ENCODE peak calls at places on chromosomes 3 and 15, in six cellular contexts. K, S, M, Q, E and L are unnamed samples.

GRCh38 chr3:127289646-127290575 is 2.1 kb upstream of the PRR20G start:
- DNase-seq in E (no peak), Q (no peak), K (no peak), M (no peak), S (no peak), L (no peak)

GRCh38 chr3:158313344-158313927 is 203.5 kb downstream of the RSRC1 start:
- DNase-seq in M (no peak), K (no peak), E (peak), Q (peak), S (peak), L (no peak)

GRCh38 chr15:75561888-75562287 is 17.2 kb downstream of the PTPN9 start:
- DNase-seq in S (no peak), Q (no peak), K (no peak), M (no peak), E (no peak), L (no peak)

GRCh38 chr3:112519424-112520001 is 20.2 kb upstream of the BTLA start:
- DNase-seq in M (no peak), Q (peak), K (peak), S (peak), E (peak), L (peak)

GRCh38 chr3:10614160-10614559 is 108.8 kb upstream of the ATP2B2 start:
- DNase-seq in E (no peak), M (no peak), K (no peak), S (peak), Q (no peak), L (no peak)

GRCh38 chr3:41854956-41855355 is 106.9 kb downstream of the ULK4 start:
- DNase-seq in Q (no peak), M (no peak), E (no peak), K (no peak), S (no peak), L (no peak)

GRCh38 chr3:66747251-66747650 is 246.4 kb upstream of the LRIG1 start:
- DNase-seq in E (no peak), Q (no peak), K (no peak), S (no peak), M (no peak), L (no peak)

GRCh38 chr15:66862878-66863335 is 160.9 kb downstream of the SMAD6 start:
- DNase-seq in S (peak), Q (peak), E (peak), K (peak), M (peak), L (peak)

GRCh38 chr3:152591448-152592003 is 243.4 kb upstream of the P2RY1 start:
- DNase-seq in M (no peak), E (no peak), K (no peak), S (no peak), Q (no peak), L (no peak)

GRCh38 chr3:160448845-160449659 is 534 bp downstream of the TRIM59 start:
- DNase-seq in Q (no peak), E (no peak), M (peak), S (peak), K (peak), L (no peak)

GRCh38 chr15:50774450-50774849 is 8.9 kb upstream of the SPPL2A start:
- DNase-seq in S (no peak), M (no peak), E (no peak), Q (no peak), K (no peak), L (no peak)

GRCh38 chr3:99753268-99753975 is 64.2 kb upstream of the CMSS1 start:
- DNase-seq in K (no peak), Q (peak), S (peak), E (peak), M (no peak), L (no peak)

GRCh38 chr3:140198242-140198641 is 263.3 kb downstream of the CLSTN2 start:
- DNase-seq in S (no peak), M (no peak), K (no peak), E (no peak), Q (no peak), L (no peak)

GRCh38 chr3:75136100-75136897 is 521.8 kb upstream of the CNTN3 start:
- DNase-seq in Q (no peak), E (peak), K (no peak), S (no peak), M (no peak), L (no peak)

GRCh38 chr3:42880601-42881451 is 5.1 kb upstream of the CYP8B1 start:
- DNase-seq in E (peak), M (peak), Q (peak), K (peak), S (peak), L (peak)

GRCh38 chr3:23712656-23713559 is 92.8 kb upstream of the UBE2E1 start:
- DNase-seq in K (no peak), E (no peak), M (peak), Q (peak), S (peak), L (peak)

GRCh38 chr3:19148768-19149091 is 420 bp downstream of the KCNH8 start:
- DNase-seq in Q (no peak), E (no peak), K (no peak), M (no peak), S (no peak), L (no peak)

GRCh38 chr3:170470063-170471006 is 51.7 kb downstream of the CLDN11 start:
- DNase-seq in S (no peak), K (no peak), Q (no peak), M (no peak), E (no peak), L (no peak)

DNA sequence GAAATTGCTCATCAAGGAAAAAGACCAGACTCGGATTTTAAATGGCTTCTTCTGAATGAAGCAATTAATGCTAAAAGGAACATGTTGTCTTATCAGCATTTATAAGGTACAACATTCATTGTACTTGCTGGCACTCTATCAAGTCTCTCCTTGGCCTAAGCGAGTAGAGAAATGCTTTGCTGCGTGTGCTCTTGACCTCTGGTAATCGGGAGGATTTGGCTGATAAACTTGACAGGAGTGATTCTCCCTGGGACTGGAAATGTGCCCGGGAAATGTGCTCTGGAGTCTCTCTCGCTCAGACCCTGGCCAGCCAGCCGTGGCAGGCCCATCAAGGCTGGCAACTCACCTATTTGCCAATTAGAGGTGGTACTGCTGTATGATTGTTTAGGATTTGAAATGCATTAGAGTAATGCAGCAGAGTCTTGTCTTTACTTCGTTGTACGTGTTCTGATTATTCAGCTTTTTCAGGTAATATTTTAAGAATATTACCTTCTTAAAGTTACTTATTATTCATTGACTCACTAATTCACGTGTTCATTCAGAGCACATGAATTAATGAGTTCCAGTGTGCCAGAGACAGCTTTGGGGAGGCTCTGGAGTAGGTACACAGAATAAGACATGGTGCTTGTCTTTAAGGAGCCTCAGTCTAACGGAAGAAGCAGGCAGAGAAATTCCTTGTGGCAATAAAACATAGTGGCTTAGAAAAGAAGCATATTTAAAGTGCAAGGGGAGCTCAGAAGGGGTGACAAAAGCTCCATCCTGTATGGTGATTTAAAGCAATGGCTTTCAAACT is 48.0 kb upstream of the TPRG1 start:
- DNase-seq in K (no peak), M (peak), Q (no peak), S (peak), E (no peak), L (no peak)
- TF ChIP-seq POLR2AphosphoS5 in K (no peak), M (peak), Q (no peak), S (no peak), E (no peak), L (no peak)

DNA sequence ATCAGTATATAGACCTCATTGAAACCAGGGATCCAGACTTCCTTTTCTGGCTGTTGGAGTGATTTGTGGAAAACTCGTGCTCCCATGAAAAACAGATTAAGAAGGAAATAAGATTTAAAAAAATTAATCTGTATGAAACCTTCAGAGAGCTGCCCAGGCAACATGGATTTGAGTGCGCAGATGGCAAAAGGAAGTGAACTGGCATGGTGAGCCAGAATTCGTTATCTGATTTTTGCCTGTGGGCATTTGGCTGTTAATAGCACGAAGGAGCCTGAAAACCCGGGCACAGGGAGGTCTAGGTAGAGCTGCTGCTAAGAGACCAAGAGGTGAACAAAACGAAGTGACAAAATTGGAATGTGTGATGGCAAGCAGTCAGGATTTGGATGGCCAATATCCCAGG is 19.1 kb upstream of the SPINK8 start:
- DNase-seq in K (no peak), Q (no peak), S (peak), M (no peak), E (no peak), L (no peak)
- TF ChIP-seq POLR2AphosphoS5 in K (no peak), Q (no peak), S (no peak), M (no peak), E (no peak), L (no peak)

GRCh38 chr3:46934067-46934466 is 42.5 kb downstream of the CCDC12 start:
- DNase-seq in E (no peak), Q (no peak), M (peak), S (peak), K (no peak), L (no peak)

GRCh38 chr3:46936733-46937250 is 39.8 kb downstream of the CCDC12 start:
- DNase-seq in S (no peak), K (no peak), E (no peak), Q (no peak), M (peak), L (peak)

GRCh38 chr3:46934508-46935167 is 41.9 kb downstream of the CCDC12 start:
- DNase-seq in K (no peak), E (no peak), S (peak), Q (no peak), M (peak), L (no peak)

GRCh38 chr3:46935989-46936620 is 40.4 kb downstream of the CCDC12 start:
- DNase-seq in Q (no peak), S (no peak), E (no peak), K (no peak), M (peak), L (no peak)

GRCh38 chr3:46935168-46935858 is 41.2 kb downstream of the CCDC12 start:
- DNase-seq in M (peak), E (peak), S (peak), K (no peak), Q (peak), L (peak)
- TF ChIP-seq POLR2AphosphoS5 in M (peak), E (no peak), S (peak), K (peak), Q (no peak), L (peak)

DNA sequence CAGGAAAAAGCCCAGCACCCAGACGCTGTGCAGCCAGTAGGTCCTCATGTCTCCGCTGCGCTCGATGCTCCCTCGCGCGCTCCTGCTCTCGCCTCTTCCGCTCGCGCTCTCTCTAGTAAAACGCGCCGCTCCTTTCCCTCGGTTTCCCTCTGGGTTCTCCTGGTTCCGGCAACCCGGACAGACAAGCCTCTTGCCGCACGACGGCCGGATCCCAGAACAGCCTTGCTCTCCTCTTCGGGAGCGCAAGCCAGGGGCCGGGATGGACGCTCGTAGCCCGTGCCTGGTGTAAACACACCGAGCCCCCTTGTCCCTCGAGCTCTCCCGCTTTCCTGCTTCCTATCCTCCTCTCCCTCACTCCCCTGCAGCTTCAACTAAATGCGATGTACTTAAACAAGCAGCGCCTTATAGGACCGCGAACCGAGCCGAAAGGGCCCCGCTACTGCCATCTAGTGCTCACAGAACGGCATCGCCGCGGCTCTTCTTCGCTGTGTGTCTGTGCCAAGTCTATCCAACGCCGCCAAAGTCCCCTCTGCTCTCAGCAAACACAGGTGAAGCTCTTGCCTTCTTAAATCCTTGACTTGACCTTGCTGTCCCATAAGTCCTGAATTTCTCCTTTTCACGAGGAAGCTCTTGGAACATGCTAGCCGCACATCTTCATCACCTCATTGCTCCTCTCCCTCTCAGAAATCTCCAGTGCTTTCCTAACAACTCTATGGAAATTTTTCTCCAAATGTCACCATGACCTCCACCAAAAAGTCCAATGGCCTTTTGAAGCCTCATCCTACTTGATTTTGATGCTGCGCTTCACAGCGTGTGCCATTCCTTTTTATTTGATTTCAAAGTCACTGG is 1037.2 kb downstream of the IGSF11 start:
- DNase-seq in M (peak), E (peak), K (peak), Q (peak), S (peak), L (peak)
- TF ChIP-seq POLR2AphosphoS5 in M (no peak), E (no peak), K (no peak), Q (peak), S (no peak), L (no peak)

DNA sequence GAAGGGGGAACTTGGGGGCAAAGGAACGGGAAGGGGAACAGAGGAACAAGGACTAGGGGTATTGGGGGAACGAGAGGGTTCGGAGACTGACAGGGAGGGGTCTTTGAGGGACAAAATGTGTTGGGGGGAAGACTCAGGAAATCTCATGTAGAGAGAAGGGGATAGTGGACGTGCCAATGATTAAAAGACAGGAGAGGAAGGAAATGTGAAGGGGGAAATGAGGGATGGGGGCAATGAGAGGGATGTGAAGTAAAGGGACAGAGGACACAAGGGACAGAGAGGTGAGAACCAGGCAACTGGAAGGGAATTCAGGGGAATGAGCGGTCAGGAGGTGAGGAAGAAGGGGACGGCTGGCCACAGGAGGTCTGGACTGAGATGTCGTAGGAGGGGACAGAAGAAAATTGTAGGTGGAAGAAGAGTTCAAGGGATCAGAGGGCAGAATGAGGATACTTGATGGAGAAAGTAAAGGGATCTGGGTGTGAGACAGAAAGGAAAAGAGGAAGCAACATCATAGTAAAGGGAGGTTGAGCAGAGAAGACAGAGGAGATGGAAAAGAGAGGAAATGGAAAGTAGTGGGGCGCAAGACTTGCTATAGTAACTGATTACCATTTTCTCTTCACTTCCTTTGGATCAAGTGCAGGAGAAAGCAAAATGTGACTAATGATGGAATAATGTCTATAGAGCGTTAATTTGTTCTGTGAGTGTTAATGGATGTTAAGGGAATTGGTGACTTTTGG is 717 bp downstream of the RAB8B start:
- DNase-seq in M (no peak), K (no peak), S (no peak), Q (no peak), E (no peak), L (no peak)
- TF ChIP-seq POLR2AphosphoS5 in M (no peak), K (no peak), S (no peak), Q (no peak), E (no peak), L (no peak)

DNA sequence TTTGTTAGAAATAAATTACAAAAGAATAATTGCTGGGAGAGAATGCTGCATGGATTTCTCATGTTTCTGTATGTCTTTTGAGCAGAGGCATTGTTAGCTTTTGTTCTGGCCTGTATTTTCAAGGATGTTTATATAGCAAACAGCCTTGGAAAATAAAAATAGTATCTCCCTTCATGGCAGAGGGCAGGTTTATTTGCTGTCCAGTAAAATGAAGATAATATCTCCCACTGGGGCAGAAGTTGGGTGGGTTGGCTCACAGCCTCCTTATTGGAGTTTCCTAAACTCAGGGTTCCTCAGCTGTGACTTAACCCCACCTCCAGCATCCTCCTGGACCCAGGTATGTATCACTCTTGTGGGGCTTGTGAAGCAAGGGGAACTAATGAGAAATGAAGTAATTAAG is 43.7 kb upstream of the THSD4 start:
- DNase-seq in K (no peak), E (no peak), Q (no peak), M (no peak), S (no peak), L (no peak)
- TF ChIP-seq POLR2AphosphoS5 in K (no peak), E (no peak), Q (no peak), M (no peak), S (no peak), L (no peak)

DNA sequence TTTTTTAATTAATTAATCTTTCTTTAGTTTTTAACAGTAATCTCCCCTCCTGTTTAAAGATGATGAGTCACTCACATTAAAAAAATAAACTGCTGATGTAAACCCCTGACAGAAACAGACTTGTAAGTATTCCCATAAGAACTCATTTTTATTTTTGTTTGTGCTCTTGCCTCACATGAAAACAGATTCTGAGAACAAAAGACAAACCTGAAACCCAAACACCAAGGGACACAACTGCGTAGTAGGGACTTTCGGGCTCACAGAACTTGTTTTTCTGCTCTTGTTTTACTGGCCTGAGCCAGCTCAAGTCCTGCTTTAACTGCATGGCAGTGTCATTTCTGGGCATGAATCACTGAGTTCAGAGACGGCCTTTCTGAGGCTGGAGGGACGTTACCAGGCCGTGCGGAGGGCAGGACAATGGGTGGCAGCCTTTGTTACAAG is 600.8 kb downstream of the FOXP1 start:
- DNase-seq in M (peak), Q (peak), S (no peak), E (no peak), K (no peak), L (no peak)
- TF ChIP-seq POLR2AphosphoS5 in M (peak), Q (no peak), S (no peak), E (no peak), K (no peak), L (peak)